ENCODE peak calls at places on chromosomes 1 and 21, in four cellular contexts. One of them, this sample, is unnamed.

GRCh38 chr1:59856725-59857338 is 42.1 kb downstream of the HOOK1 start:
- DNase-seq in H9: no peak
- DNase-seq in H1: no peak
- DNase-seq in IMR-90: no peak
- DNase-seq in this sample: peak; percentile 13

GRCh38 chr1:48309564-48310082 is 87.1 kb downstream of the SLC5A9 start:
- DNase-seq in H9: no peak
- DNase-seq in H1: no peak
- DNase-seq in IMR-90: no peak
- DNase-seq in this sample: no peak

GRCh38 chr1:157201767-157202166 is 63.6 kb upstream of the ETV3 start:
- DNase-seq in H9: no peak
- DNase-seq in H1: no peak
- DNase-seq in IMR-90: no peak
- DNase-seq in this sample: no peak

GRCh38 chr1:5879421-5879820 is 112.8 kb downstream of the NPHP4 start:
- DNase-seq in H9: no peak
- DNase-seq in H1: no peak
- DNase-seq in IMR-90: no peak
- DNase-seq in this sample: no peak

GRCh38 chr1:94236630-94237290 is 624 bp downstream of the ARHGAP29 start:
- DNase-seq in H9: peak; percentile 52
- DNase-seq in H1: no peak
- DNase-seq in IMR-90: peak; percentile 50
- DNase-seq in this sample: peak; percentile 79

GRCh38 chr1:107250169-107250568 is 109.3 kb downstream of the NTNG1 start:
- DNase-seq in H9: no peak
- DNase-seq in H1: no peak
- DNase-seq in IMR-90: no peak
- DNase-seq in this sample: peak; percentile 43

GRCh38 chr1:108050134-108050533 is 85.2 kb upstream of the VAV3 start:
- DNase-seq in H9: no peak
- DNase-seq in H1: no peak
- DNase-seq in IMR-90: no peak
- DNase-seq in this sample: no peak

GRCh38 chr1:200890027-200890426 is 4.7 kb upstream of the INAVA start:
- DNase-seq in H9: no peak
- DNase-seq in H1: no peak
- DNase-seq in IMR-90: no peak
- DNase-seq in this sample: no peak

GRCh38 chr1:220300442-220301121 is 28.3 kb upstream of the RAB3GAP2 start:
- DNase-seq in H9: peak; percentile 59
- DNase-seq in H1: no peak
- DNase-seq in IMR-90: peak; percentile 91
- DNase-seq in this sample: peak; percentile 89

GRCh38 chr1:27763358-27763757 is 9.7 kb upstream of the STX12 start:
- DNase-seq in H9: no peak
- DNase-seq in H1: no peak
- DNase-seq in IMR-90: no peak
- DNase-seq in this sample: no peak

GRCh38 chr21:34355570-34355969 is 8.2 kb upstream of the KCNE2 start:
- DNase-seq in H9: no peak
- DNase-seq in H1: no peak
- DNase-seq in IMR-90: no peak
- DNase-seq in this sample: no peak

GRCh38 chr1:68346192-68346808 is 103.5 kb downstream of the RPE65 start:
- DNase-seq in H9: no peak
- DNase-seq in H1: no peak
- DNase-seq in IMR-90: peak; percentile 46
- DNase-seq in this sample: peak; percentile 54

GRCh38 chr21:46253610-46254124 is 25.1 kb upstream of the LSS start:
- DNase-seq in H9: no peak
- DNase-seq in H1: no peak
- DNase-seq in IMR-90: peak; percentile 24
- DNase-seq in this sample: peak; percentile 70

GRCh38 chr1:44031051-44031899 is at the start of gene SLC6A9:
- DNase-seq in H9: peak; percentile 70
- DNase-seq in H1: peak; percentile 79
- DNase-seq in IMR-90: peak; percentile 81
- DNase-seq in this sample: peak; percentile 88

GRCh38 chr1:206802401-206802800 is 30.1 kb upstream of the IL10 start:
- DNase-seq in H9: no peak
- DNase-seq in H1: no peak
- DNase-seq in IMR-90: no peak
- DNase-seq in this sample: no peak

GRCh38 chr1:109241344-109241743 is 8.0 kb upstream of the CELSR2 start:
- DNase-seq in H9: peak; percentile 75
- DNase-seq in H1: no peak
- DNase-seq in IMR-90: no peak
- DNase-seq in this sample: peak; percentile 66

GRCh38 chr1:182120411-182121258 is 59.1 kb upstream of the ZNF648 start:
- DNase-seq in H9: no peak
- DNase-seq in H1: peak; percentile 39
- DNase-seq in IMR-90: no peak
- DNase-seq in this sample: no peak

GRCh38 chr1:201937624-201938212 is 8.6 kb downstream of the LMOD1 start:
- DNase-seq in H9: no peak
- DNase-seq in H1: no peak
- DNase-seq in IMR-90: peak; percentile 93
- DNase-seq in this sample: no peak

GRCh38 chr21:46095106-46095719 is 2.7 kb upstream of the COL6A2 start:
- DNase-seq in H9: peak; percentile 21
- DNase-seq in H1: no peak
- DNase-seq in IMR-90: no peak
- DNase-seq in this sample: no peak

GRCh38 chr21:18245493-18245967 is 897 bp downstream of the CHODL start:
- DNase-seq in H9: no peak
- DNase-seq in H1: peak; percentile 51
- DNase-seq in IMR-90: no peak
- DNase-seq in this sample: peak; percentile 7

GRCh38 chr1:89610457-89610991 is 22.4 kb upstream of the LRRC8C start:
- DNase-seq in H9: no peak
- DNase-seq in H1: no peak
- DNase-seq in IMR-90: no peak
- DNase-seq in this sample: peak; percentile 23

GRCh38 chr1:73160759-73161158 is 878.4 kb upstream of the NEGR1 start:
- DNase-seq in H9: no peak
- DNase-seq in H1: no peak
- DNase-seq in IMR-90: no peak
- DNase-seq in this sample: no peak

GRCh38 chr1:9990944-9991343 is 6.1 kb upstream of the RBP7 start:
- DNase-seq in H9: no peak
- DNase-seq in H1: no peak
- DNase-seq in IMR-90: no peak
- DNase-seq in this sample: no peak

GRCh38 chr21:37060296-37060695 is 12.6 kb downstream of the PIGP start:
- DNase-seq in H9: peak; percentile 76
- DNase-seq in H1: no peak
- DNase-seq in IMR-90: peak; percentile 98
- DNase-seq in this sample: peak; percentile 92

GRCh38 chr1:15948091-15948591 is 27.8 kb downstream of the ZBTB17 start:
- DNase-seq in H9: no peak
- DNase-seq in H1: no peak
- DNase-seq in IMR-90: no peak
- DNase-seq in this sample: peak; percentile 60

GRCh38 chr21:42799516-42799915 is 79.8 kb downstream of the WDR4 start:
- DNase-seq in H9: peak; percentile 10
- DNase-seq in H1: peak; percentile 35
- DNase-seq in IMR-90: no peak
- DNase-seq in this sample: no peak

DNA sequence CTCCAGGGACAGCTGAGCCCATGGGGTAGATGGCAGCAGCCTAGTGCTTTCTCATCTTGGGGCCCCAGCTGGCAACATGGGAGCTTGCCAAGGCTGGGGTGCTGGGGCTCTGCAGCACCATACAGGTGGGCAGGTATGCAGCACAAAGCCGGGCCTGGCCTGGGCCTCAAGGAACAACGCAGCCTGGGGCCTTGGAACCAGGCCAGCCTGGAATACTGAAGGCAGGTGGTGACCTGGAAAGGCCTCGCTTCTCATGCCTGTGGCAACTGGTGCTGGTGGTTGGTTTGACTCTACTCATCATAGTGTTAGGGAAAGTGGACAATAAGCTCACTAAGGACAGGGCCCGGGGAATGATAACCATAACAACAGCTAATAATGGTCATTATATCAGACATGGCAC is 27.0 kb upstream of the SDHB start:
- DNase-seq in H9: no peak
- DNase-seq in H1: no peak
- DNase-seq in IMR-90: no peak
- DNase-seq in this sample: no peak
- H3K56ac ChIP-seq in H9: no peak overlapping the region
- H3K56ac ChIP-seq in H1: no peak overlapping the region
- H3K56ac ChIP-seq in IMR-90: no peak overlapping the region
- H3K56ac ChIP-seq in this sample: no peak overlapping the region

DNA sequence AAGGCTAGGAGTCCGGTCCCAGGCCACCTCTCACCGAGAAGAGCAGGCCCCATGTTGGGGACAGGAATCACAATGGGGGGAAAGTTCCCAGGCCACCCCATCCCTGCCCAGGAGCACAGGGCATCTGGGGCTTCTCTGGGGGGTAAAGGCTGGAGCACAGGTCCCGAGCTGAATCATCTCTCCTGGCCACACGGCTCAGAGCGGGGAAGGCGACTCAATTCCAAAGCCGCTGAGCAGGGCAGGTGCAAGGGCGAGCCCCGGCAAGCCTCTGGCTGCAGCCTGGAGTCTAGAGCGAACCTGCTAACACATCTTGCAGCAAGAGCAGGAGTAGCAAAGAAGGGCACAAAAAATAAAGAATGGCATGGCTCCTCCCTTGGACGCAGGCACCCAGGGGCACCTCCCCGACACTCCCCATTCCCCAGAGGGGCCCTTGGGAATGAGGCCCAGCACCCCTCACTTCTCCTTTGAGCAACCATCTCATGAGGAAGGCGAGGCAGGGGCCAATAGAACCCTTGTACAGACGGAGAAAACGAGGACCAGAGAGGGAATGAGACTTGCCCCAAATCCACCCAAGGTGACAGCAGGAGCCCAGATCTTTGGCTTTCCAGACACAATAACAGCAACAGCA is 20.6 kb upstream of the ALDH4A1 start:
- DNase-seq in H9: no peak
- DNase-seq in H1: no peak
- DNase-seq in IMR-90: no peak
- DNase-seq in this sample: no peak
- H2BK120ac ChIP-seq in H9: no peak overlapping the region
- H2BK120ac ChIP-seq in H1: no peak overlapping the region
- H2BK120ac ChIP-seq in IMR-90: peak overlapping the region; percentile 90
- H2BK120ac ChIP-seq in this sample: no peak overlapping the region

GRCh38 chr1:205642679-205643307 is 11.0 kb upstream of the ELK4 start:
- DNase-seq in H9: no peak
- DNase-seq in H1: no peak
- DNase-seq in IMR-90: no peak
- DNase-seq in this sample: no peak

GRCh38 chr1:205645494-205645893 is 13.7 kb upstream of the ELK4 start:
- DNase-seq in H9: no peak
- DNase-seq in H1: no peak
- DNase-seq in IMR-90: no peak
- DNase-seq in this sample: no peak

GRCh38 chr1:205652984-205653383 is 21.2 kb upstream of the ELK4 start:
- DNase-seq in H9: no peak
- DNase-seq in H1: no peak
- DNase-seq in IMR-90: peak; percentile 65
- DNase-seq in this sample: no peak

GRCh38 chr1:205648212-205648910 is 16.6 kb upstream of the ELK4 start:
- DNase-seq in H9: no peak
- DNase-seq in H1: peak; percentile 51
- DNase-seq in IMR-90: peak; percentile 35
- DNase-seq in this sample: peak; percentile 48
- H3K56ac ChIP-seq in H9: no peak overlapping the region
- H3K56ac ChIP-seq in H1: no peak overlapping the region
- H3K56ac ChIP-seq in IMR-90: no peak overlapping the region
- H3K56ac ChIP-seq in this sample: no peak overlapping the region

GRCh38 chr1:51819810-51820209 is 58.7 kb downstream of the NRDC start:
- DNase-seq in H9: no peak
- DNase-seq in H1: no peak
- DNase-seq in IMR-90: peak; percentile 31
- DNase-seq in this sample: no peak

GRCh38 chr1:51814513-51814912 is 64.0 kb downstream of the NRDC start:
- DNase-seq in H9: no peak
- DNase-seq in H1: no peak
- DNase-seq in IMR-90: no peak
- DNase-seq in this sample: no peak

GRCh38 chr1:51818487-51818886 is 60.0 kb downstream of the NRDC start:
- DNase-seq in H9: no peak
- DNase-seq in H1: no peak
- DNase-seq in IMR-90: no peak
- DNase-seq in this sample: no peak
- H2BK120ac ChIP-seq in H9: no peak overlapping the region
- H2BK120ac ChIP-seq in H1: no peak overlapping the region
- H2BK120ac ChIP-seq in IMR-90: peak overlapping the region; percentile 5
- H2BK120ac ChIP-seq in this sample: no peak overlapping the region

GRCh38 chr1:2337081-2337480 is 54.3 kb downstream of the MORN1 start:
- DNase-seq in H9: no peak
- DNase-seq in H1: no peak
- DNase-seq in IMR-90: no peak
- DNase-seq in this sample: no peak

GRCh38 chr1:2335721-2336475 is 55.5 kb downstream of the MORN1 start:
- DNase-seq in H9: no peak
- DNase-seq in H1: no peak
- DNase-seq in IMR-90: no peak
- DNase-seq in this sample: no peak

GRCh38 chr1:2336499-2336898 is 54.9 kb downstream of the MORN1 start:
- DNase-seq in H9: no peak
- DNase-seq in H1: no peak
- DNase-seq in IMR-90: no peak
- DNase-seq in this sample: no peak

GRCh38 chr1:2334883-2335534 is 56.3 kb downstream of the MORN1 start:
- DNase-seq in H9: no peak
- DNase-seq in H1: no peak
- DNase-seq in IMR-90: no peak
- DNase-seq in this sample: no peak

GRCh38 chr1:2334366-2334765 is 57.0 kb downstream of the MORN1 start:
- DNase-seq in H9: no peak
- DNase-seq in H1: no peak
- DNase-seq in IMR-90: no peak
- DNase-seq in this sample: no peak
- H3K56ac ChIP-seq in H9: no peak overlapping the region
- H3K56ac ChIP-seq in H1: no peak overlapping the region
- H3K56ac ChIP-seq in IMR-90: no peak overlapping the region
- H3K56ac ChIP-seq in this sample: no peak overlapping the region